ENCODE peak calls at places on chromosomes 6 and 20, in ten cellular contexts. W, T, Z, M, L, S, A, J, R and K are unnamed samples.

GRCh38 chr20:58685988-58686387 is 6.6 kb upstream of the NPEPL1 start:
- DNase-seq in W (no peak), T (no peak), Z (no peak), M (no peak), L (no peak), S (no peak), A (no peak), J (no peak), R (no peak), K (no peak)

GRCh38 chr20:52761867-52762266 is 210.3 kb upstream of the TSHZ2 start:
- DNase-seq in W (peak), T (no peak), Z (no peak), M (no peak), L (no peak), S (no peak), A (no peak), J (no peak), R (no peak), K (no peak)

GRCh38 chr6:158170656-158171081 is 2.5 kb downstream of the GTF2H5 start:
- DNase-seq in W (peak), T (no peak), Z (no peak), M (no peak), L (no peak), S (no peak), A (peak), J (peak), R (no peak), K (no peak)

GRCh38 chr20:31721408-31722332 is 998 bp downstream of the BCL2L1 start:
- DNase-seq in W (no peak), T (no peak), Z (peak), M (no peak), L (peak), S (no peak), A (no peak), J (no peak), R (no peak), K (peak)

GRCh38 chr20:19964289-19965263 is 52.6 kb upstream of the NAA20 start:
- DNase-seq in W (peak), T (peak), Z (peak), M (peak), L (peak), S (peak), A (peak), J (peak), R (no peak), K (no peak)

GRCh38 chr20:63025534-63026331 is 19.0 kb upstream of the BHLHE23 start:
- DNase-seq in W (no peak), T (peak), Z (no peak), M (no peak), L (no peak), S (peak), A (no peak), J (peak), R (no peak), K (no peak)

GRCh38 chr20:51345601-51346101 is 196.9 kb downstream of the NFATC2 start:
- DNase-seq in W (peak), T (no peak), Z (no peak), M (peak), L (no peak), S (peak), A (peak), J (peak), R (no peak), K (no peak)

GRCh38 chr6:7719364-7719763 is 6.5 kb upstream of the BMP6 start:
- DNase-seq in W (no peak), T (no peak), Z (no peak), M (no peak), L (no peak), S (no peak), A (no peak), J (no peak), R (no peak), K (no peak)

GRCh38 chr6:130826442-130827246 is 562 bp upstream of the SMLR1 start:
- DNase-seq in W (no peak), T (no peak), Z (no peak), M (no peak), L (no peak), S (no peak), A (no peak), J (no peak), R (no peak), K (no peak)
- TF ChIP-seq POLR2A in W (no peak), T (no peak), Z (no peak), M (no peak), L (no peak), S (no peak), A (no peak), J (no peak), R (no peak), K (no peak)

DNA sequence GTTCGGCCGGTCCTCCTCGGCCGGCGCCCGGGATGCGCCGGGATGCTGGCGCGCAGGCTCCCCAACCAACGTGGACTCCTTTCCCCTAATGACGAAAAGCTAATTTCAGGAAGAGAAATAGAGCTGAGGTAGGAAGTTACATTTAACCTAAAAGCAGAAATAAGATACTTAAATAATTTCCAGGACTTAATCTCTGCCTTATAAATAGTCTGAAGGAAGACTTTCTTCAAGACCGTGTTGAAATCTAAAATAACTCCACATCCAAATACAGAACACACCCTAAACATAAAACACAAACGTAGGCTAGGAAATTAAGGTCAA is 1.2 kb downstream of the ASF1A start:
- DNase-seq in W (no peak), T (no peak), Z (no peak), M (no peak), L (no peak), S (no peak), A (no peak), J (no peak), R (no peak), K (peak)
- TF ChIP-seq POLR2A in W (no peak), T (no peak), Z (no peak), M (no peak), L (no peak), S (no peak), A (no peak), J (peak), R (no peak), K (no peak)

GRCh38 chr6:125781307-125781868 is 9.4 kb upstream of the NCOA7 start:
- DNase-seq in W (peak), T (no peak), Z (peak), M (peak), L (peak), S (peak), A (no peak), J (peak), R (no peak), K (peak)

GRCh38 chr6:125779924-125780539 is 10.7 kb upstream of the NCOA7 start:
- DNase-seq in W (peak), T (peak), Z (peak), M (peak), L (peak), S (peak), A (peak), J (peak), R (peak), K (peak)

GRCh38 chr6:125784365-125784764 is 6.4 kb upstream of the NCOA7 start:
- DNase-seq in W (no peak), T (no peak), Z (no peak), M (no peak), L (no peak), S (no peak), A (no peak), J (peak), R (no peak), K (no peak)

GRCh38 chr6:125780540-125781306 is 10.0 kb upstream of the NCOA7 start:
- DNase-seq in W (peak), T (no peak), Z (peak), M (peak), L (peak), S (peak), A (no peak), J (peak), R (no peak), K (peak)
- TF ChIP-seq POLR2A in W (peak), T (peak), Z (peak), M (peak), L (peak), S (peak), A (peak), J (peak), R (peak), K (peak)

GRCh38 chr6:159693128-159693893 is at the start of gene SOD2:
- DNase-seq in W (peak), T (peak), Z (peak), M (peak), L (peak), S (peak), A (no peak), J (peak), R (peak), K (peak)
- TF ChIP-seq POLR2A in W (peak), T (peak), Z (peak), M (peak), L (peak), S (peak), A (peak), J (peak), R (peak), K (peak)

DNA sequence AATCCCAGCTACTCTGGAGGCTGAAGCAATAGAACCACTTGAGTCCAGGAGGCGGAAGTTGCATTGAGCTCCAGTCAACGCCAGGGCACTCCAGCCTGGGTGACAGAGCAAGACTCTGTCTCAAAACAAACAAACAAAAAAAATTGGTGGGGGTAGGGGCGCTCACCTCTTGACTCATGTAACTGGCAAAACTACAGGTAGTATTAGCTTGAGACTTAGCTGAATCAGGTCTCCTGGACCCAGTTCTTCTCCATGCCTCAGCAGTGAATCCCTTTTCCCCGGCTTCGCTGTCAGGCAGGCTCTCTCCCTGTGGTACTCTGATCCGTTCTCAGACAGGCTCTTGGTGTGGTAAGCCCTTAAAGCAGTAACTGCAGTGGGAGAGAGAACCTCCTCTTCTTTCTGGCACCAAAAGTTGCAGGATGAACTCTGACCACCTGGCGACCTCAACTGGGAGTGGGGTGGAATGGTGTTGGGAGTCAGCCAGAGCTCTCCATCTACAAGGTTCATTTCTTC is 12.9 kb downstream of the SLC9A8 start:
- DNase-seq in W (no peak), T (no peak), Z (no peak), M (no peak), L (no peak), S (no peak), A (no peak), J (no peak), R (no peak), K (no peak)
- TF ChIP-seq POLR2A in W (no peak), T (no peak), Z (no peak), M (no peak), L (no peak), S (no peak), A (no peak), J (no peak), R (no peak), K (no peak)

DNA sequence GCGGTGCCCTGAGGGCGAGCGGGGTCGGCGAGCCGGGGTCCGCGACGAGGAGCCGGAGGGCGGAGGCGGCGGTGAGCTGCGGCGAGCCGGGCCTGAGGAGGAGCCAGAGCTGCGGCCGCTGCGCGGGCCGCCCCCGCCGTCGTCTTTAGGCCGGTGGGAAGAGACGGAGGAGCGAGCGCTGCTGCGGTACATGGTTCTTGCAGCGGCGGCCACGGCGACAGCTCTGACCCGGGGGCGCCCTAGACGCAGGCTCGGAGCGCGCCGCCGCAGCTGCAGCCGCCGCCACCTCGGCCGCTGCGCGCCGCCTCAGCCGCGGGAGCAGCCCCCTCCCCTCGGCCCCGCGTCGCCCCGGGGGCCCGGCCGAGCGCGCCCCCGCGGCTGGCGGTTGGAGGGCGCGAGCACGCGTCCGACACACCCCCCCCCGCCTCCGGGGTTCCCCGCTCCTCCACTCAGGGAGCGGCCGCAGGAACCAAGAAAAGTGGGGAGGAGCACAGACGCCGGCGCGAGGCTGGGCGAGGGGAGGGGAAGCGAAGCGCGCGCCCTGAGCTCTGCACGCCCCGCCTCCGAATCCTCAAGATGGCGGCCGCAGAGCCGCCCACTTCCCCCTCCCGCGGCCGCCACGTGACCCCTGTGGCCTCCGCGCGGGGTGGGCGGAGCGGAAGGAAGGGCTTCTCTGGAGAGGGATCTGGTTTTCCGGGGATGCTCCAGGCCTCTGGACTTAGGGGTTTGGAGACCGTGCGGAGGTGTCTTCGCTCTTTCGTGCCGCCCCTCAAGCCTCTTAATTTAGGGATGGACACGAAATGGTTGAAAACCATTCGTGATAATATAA is at the start of gene ZNF318:
- DNase-seq in W (peak), T (peak), Z (peak), M (peak), L (peak), S (peak), A (peak), J (peak), R (peak), K (peak)
- TF ChIP-seq POLR2A in W (peak), T (no peak), Z (peak), M (no peak), L (peak), S (peak), A (peak), J (peak), R (peak), K (peak)

DNA sequence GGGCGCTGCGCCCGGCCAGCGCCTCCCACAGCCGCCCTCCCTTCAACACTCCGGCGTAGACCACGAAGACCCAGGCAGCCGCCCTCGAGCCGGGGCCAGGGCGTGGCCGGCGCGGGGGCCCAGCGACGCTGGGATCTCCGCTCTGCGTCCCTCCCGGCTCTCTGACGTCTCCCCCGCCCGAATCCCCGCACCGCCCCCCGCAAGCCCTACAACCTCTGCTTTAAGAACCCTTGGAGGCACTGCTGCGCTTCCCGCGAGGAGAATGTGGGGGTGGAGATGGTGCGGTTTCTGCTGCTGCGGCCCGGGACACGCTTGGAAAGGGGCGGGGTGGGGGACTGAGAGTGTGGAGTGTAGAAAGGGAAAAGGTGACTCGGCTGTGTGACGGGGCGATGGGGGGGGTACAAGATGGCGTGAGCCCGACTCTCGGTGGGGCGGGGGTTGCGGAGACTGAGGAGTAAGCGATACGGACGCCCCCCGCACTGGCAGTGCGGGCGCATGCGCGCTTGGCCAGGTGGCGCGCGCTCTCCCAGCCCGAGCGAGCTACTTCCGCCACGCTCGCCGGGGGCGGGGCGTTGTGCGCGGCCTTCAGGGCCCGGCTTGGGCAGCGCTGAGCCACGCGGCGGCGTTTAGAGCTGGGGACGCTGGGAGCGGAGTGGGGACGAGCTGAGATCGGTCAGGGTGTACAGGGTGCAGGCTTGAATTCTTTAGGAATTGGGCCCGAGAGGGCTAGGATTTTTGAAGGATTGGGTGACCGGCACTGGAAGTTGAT is at the start of gene SUPT3H:
- DNase-seq in W (peak), T (peak), Z (peak), M (peak), L (peak), S (peak), A (peak), J (peak), R (peak), K (peak)
- TF ChIP-seq POLR2A in W (peak), T (peak), Z (peak), M (peak), L (peak), S (peak), A (peak), J (peak), R (peak), K (peak)

DNA sequence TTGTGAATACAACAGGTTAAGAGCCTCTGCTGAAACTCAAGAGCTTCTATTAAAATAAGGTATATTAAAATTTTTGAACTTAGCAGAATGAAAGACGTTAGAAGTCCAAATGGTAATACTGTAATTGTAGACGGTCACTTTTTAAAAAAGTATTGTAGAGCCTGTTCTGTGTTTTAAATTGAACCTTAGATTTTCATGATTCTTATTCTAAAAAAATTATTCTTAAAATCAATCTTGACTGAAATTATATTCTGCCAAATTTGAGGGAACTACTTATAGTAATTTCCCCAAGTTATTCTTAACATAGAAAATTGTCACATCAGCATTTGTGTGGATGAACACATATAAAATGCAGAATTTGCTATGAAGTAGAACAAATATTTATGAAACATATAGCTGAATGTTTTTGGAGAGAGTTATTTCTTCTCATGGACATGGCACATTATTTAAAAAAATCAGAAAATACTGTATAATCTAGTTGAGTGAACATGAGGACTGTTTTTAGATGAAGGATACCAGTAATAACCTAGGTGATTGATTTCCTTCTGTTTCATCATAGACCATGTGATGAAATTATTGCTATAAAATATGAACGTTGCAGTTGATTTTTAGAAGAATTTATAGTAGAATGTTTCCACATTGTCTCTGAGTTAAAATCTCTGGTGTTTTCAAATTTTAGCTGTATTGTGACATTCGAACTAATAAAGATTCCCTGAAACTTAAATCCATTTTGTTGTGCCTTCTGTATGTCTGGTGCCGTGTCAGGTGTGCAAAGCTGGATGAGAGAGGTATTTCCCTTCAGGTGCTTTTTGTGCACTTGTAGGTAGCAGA is 2.8 kb downstream of the TBPL1 start:
- DNase-seq in W (no peak), T (no peak), Z (no peak), M (no peak), L (no peak), S (no peak), A (no peak), J (no peak), R (no peak), K (peak)
- TF ChIP-seq POLR2A in W (no peak), T (no peak), Z (no peak), M (no peak), L (no peak), S (no peak), A (no peak), J (no peak), R (no peak), K (no peak)